ENCODE peak calls at places on chromosomes 12 and 14, in ten cellular contexts. B, H, G, Q, O, N, Z, U, Y and S are unnamed samples.

GRCh38 chr14:79783061-79783460 is 428.2 kb downstream of the DIO2 start:
- DNase-seq in Q (no peak), B (no peak), H (no peak), O (no peak), G (no peak), Y (no peak), N (no peak), Z (no peak), U (no peak), S (no peak)

GRCh38 chr12:117309276-117309885 is 52.0 kb downstream of the NOS1 start:
- DNase-seq in Y (no peak), H (no peak), G (no peak), B (no peak), Z (no peak), O (no peak), Q (no peak), N (no peak), U (no peak), S (no peak)

GRCh38 chr12:132256646-132257045 is 72.7 kb downstream of the GALNT9 start:
- DNase-seq in G (no peak), O (no peak), N (no peak), Z (no peak), Q (no peak), B (no peak), H (no peak), U (no peak), Y (no peak), S (no peak)

GRCh38 chr14:88252536-88252935 is 70.5 kb downstream of the KCNK10 start:
- DNase-seq in H (no peak), N (no peak), Q (no peak), Y (no peak), O (no peak), B (no peak), Z (no peak), U (no peak), G (no peak), S (no peak)

GRCh38 chr12:89353188-89353822 is 1.0 kb upstream of the DUSP6 start:
- DNase-seq in Q (peak), N (peak), H (peak), B (peak), Y (peak), Z (peak), U (no peak), G (peak), O (peak), S (peak)

GRCh38 chr12:56877195-56878009 is 56.8 kb downstream of the SDR9C7 start:
- DNase-seq in B (no peak), Y (no peak), G (no peak), N (no peak), Q (no peak), H (no peak), U (no peak), Z (no peak), O (no peak), S (no peak)

GRCh38 chr14:21527320-21527679 is 1.2 kb upstream of the SALL2 start:
- DNase-seq in Z (no peak), N (no peak), B (no peak), O (no peak), H (no peak), U (no peak), G (no peak), Y (no peak), Q (no peak), S (no peak)

GRCh38 chr14:100828448-100828834 is 2.5 kb downstream of the MEG3 start:
- DNase-seq in O (no peak), Z (no peak), H (no peak), B (no peak), N (no peak), Y (no peak), G (no peak), U (no peak), Q (no peak), S (no peak)

GRCh38 chr12:87274594-87275245 is 754.5 kb downstream of the C12orf50 start:
- DNase-seq in N (no peak), Q (peak), H (no peak), U (no peak), B (no peak), G (no peak), Y (no peak), Z (no peak), O (peak), S (peak)

GRCh38 chr14:91728616-91729183 is 3.2 kb downstream of the CATSPERB start:
- DNase-seq in U (peak), N (no peak), Q (no peak), Y (peak), O (no peak), H (no peak), B (no peak), Z (no peak), G (no peak), S (no peak)

GRCh38 chr12:52692253-52692652 is 11.1 kb downstream of the KRT77 start:
- DNase-seq in Z (peak), H (no peak), Y (no peak), B (no peak), N (no peak), G (peak), O (no peak), U (no peak), Q (peak), S (no peak)

GRCh38 chr14:33062881-33063280 is 124.2 kb downstream of the NPAS3 start:
- DNase-seq in Q (no peak), Y (no peak), N (no peak), G (no peak), O (peak), B (no peak), Z (no peak), H (no peak), U (no peak), S (no peak)

GRCh38 chr12:90020006-90020405 is 311.4 kb upstream of the ATP2B1 start:
- DNase-seq in G (no peak), N (no peak), O (no peak), Z (no peak), Q (no peak), B (no peak), H (no peak), Y (peak), U (no peak), S (no peak)

GRCh38 chr14:32319368-32320049 is 9.6 kb upstream of the AKAP6 start:
- DNase-seq in Y (no peak), Z (no peak), O (no peak), G (no peak), H (no peak), B (no peak), U (no peak), Q (no peak), N (no peak), S (no peak)

GRCh38 chr12:11753151-11753501 is 103.7 kb downstream of the ETV6 start:
- DNase-seq in B (no peak), U (no peak), O (no peak), Y (no peak), H (no peak), N (no peak), G (no peak), Z (no peak), Q (no peak), S (no peak)

GRCh38 chr12:31682136-31682962 is 22.9 kb downstream of the ETFBKMT start:
- DNase-seq in N (no peak), Y (peak), Z (peak), H (peak), U (peak), G (peak), O (peak), B (peak), Q (peak), S (peak)

GRCh38 chr12:117564885-117565284 is 203.5 kb upstream of the NOS1 start:
- DNase-seq in G (no peak), Z (no peak), Y (no peak), O (peak), H (no peak), N (no peak), U (no peak), B (no peak), Q (peak), S (no peak)

GRCh38 chr12:93626160-93626559 is 51.0 kb upstream of the CRADD start:
- DNase-seq in O (peak), Q (no peak), N (no peak), Z (peak), B (no peak), U (no peak), H (no peak), Y (peak), G (no peak), S (no peak)

GRCh38 chr12:39764944-39765560 is 145.4 kb upstream of the ABCD2 start:
- DNase-seq in G (no peak), Q (peak), U (no peak), O (peak), N (peak), Y (peak), B (no peak), Z (no peak), H (peak), S (peak)

GRCh38 chr14:54975856-54976255 is 51.0 kb downstream of the WDHD1 start:
- DNase-seq in H (no peak), Q (peak), B (no peak), N (no peak), G (no peak), U (no peak), Z (no peak), O (no peak), Y (peak), S (no peak)

GRCh38 chr14:96217381-96217913 is 12.8 kb downstream of the BDKRB2 start:
- DNase-seq in N (no peak), O (no peak), H (no peak), Q (no peak), Y (no peak), B (no peak), G (no peak), Z (no peak), U (no peak), S (no peak)

GRCh38 chr14:52793061-52793460 is 1.7 kb upstream of the GNPNAT1 start:
- DNase-seq in U (no peak), O (no peak), H (no peak), Y (no peak), G (no peak), Q (no peak), N (no peak), B (no peak), Z (no peak), S (no peak)

GRCh38 chr12:105504286-105504685 is 173.8 kb downstream of the C12orf75 start:
- DNase-seq in N (no peak), G (no peak), Z (no peak), Q (no peak), Y (no peak), O (no peak), B (no peak), U (no peak), H (no peak), S (no peak)

GRCh38 chr12:83335748-83336147 is 649.0 kb downstream of the TMTC2 start:
- DNase-seq in Q (no peak), B (no peak), H (no peak), Z (no peak), Y (no peak), N (no peak), G (no peak), O (no peak), U (no peak), S (no peak)

GRCh38 chr12:43113616-43114015 is 438.4 kb downstream of the ADAMTS20 start:
- DNase-seq in O (no peak), N (no peak), H (no peak), B (no peak), Q (no peak), G (no peak), Z (no peak), U (no peak), Y (no peak), S (no peak)

GRCh38 chr14:33280646-33281045 is 342.0 kb downstream of the NPAS3 start:
- DNase-seq in G (no peak), O (peak), U (no peak), Q (no peak), N (no peak), H (no peak), Y (peak), B (no peak), Z (no peak), S (no peak)

GRCh38 chr14:33954016-33954598 is 3.2 kb upstream of the EGLN3 start:
- DNase-seq in Y (no peak), G (no peak), U (no peak), Q (no peak), B (no peak), O (no peak), N (no peak), H (no peak), Z (no peak), S (no peak)

GRCh38 chr14:101047326-101047725 is 143.8 kb upstream of the RTL1 start:
- DNase-seq in Q (no peak), G (no peak), U (no peak), Z (no peak), B (no peak), O (no peak), H (no peak), Y (no peak), N (no peak), S (no peak)

GRCh38 chr14:69316449-69317391 is 56.8 kb downstream of the GALNT16 start:
- DNase-seq in H (no peak), U (peak), Q (peak), N (no peak), Z (peak), B (peak), G (no peak), Y (peak), O (peak), S (no peak)

GRCh38 chr14:50082308-50082742 is 34.0 kb downstream of the VCPKMT start:
- DNase-seq in B (no peak), H (no peak), Z (no peak), Y (no peak), U (no peak), N (no peak), Q (no peak), O (no peak), G (no peak), S (no peak)